ENCODE peak calls at places on chromosomes 11 and 22, in seven cellular contexts. One of them, this sample, is unnamed.

GRCh38 chr11:66547662-66548009 is 933 bp downstream of the ACTN3 start:
- DNase-seq in HFF-Myc: no peak
- DNase-seq in fibroblast of pulmonary artery: no peak
- DNase-seq in lung: no peak
- DNase-seq in Panc1: no peak
- DNase-seq in cardiac fibroblast: no peak
- DNase-seq in upper lobe of right lung: no peak
- DNase-seq in this sample: no peak

GRCh38 chr22:17832665-17833064 is 58.4 kb upstream of the BID start:
- DNase-seq in cardiac fibroblast: no peak
- DNase-seq in lung: no peak
- DNase-seq in fibroblast of pulmonary artery: no peak
- DNase-seq in upper lobe of right lung: no peak
- DNase-seq in HFF-Myc: no peak
- DNase-seq in Panc1: no peak
- DNase-seq in this sample: no peak

GRCh38 chr11:134950692-134951304 is 538.8 kb upstream of the B3GAT1 start:
- DNase-seq in HFF-Myc: no peak
- DNase-seq in Panc1: no peak
- DNase-seq in upper lobe of right lung: no peak
- DNase-seq in lung: no peak
- DNase-seq in cardiac fibroblast: peak
- DNase-seq in fibroblast of pulmonary artery: peak
- DNase-seq in this sample: no peak

GRCh38 chr11:61345954-61346814 is 13.2 kb downstream of the TKFC start:
- DNase-seq in cardiac fibroblast: no peak
- DNase-seq in lung: no peak
- DNase-seq in Panc1: no peak
- DNase-seq in HFF-Myc: no peak
- DNase-seq in upper lobe of right lung: no peak
- DNase-seq in fibroblast of pulmonary artery: no peak
- DNase-seq in this sample: no peak

GRCh38 chr11:46237248-46238077 is 40.0 kb upstream of the CREB3L1 start:
- DNase-seq in lung: peak
- DNase-seq in Panc1: peak
- DNase-seq in HFF-Myc: peak
- DNase-seq in cardiac fibroblast: peak
- DNase-seq in upper lobe of right lung: peak
- DNase-seq in fibroblast of pulmonary artery: peak
- DNase-seq in this sample: peak

GRCh38 chr11:110429614-110430266 is at the start of gene FDX1:
- DNase-seq in Panc1: no peak
- DNase-seq in fibroblast of pulmonary artery: peak
- DNase-seq in HFF-Myc: no peak
- DNase-seq in lung: peak
- DNase-seq in upper lobe of right lung: peak
- DNase-seq in cardiac fibroblast: peak
- DNase-seq in this sample: peak

GRCh38 chr11:14193644-14194043 is 165.3 kb downstream of the RRAS2 start:
- DNase-seq in Panc1: no peak
- DNase-seq in HFF-Myc: no peak
- DNase-seq in fibroblast of pulmonary artery: no peak
- DNase-seq in lung: no peak
- DNase-seq in upper lobe of right lung: no peak
- DNase-seq in cardiac fibroblast: no peak
- DNase-seq in this sample: no peak

GRCh38 chr11:17734418-17734911 is at the start of gene KCNC1:
- DNase-seq in lung: no peak
- DNase-seq in cardiac fibroblast: peak
- DNase-seq in upper lobe of right lung: peak
- DNase-seq in Panc1: no peak
- DNase-seq in HFF-Myc: no peak
- DNase-seq in fibroblast of pulmonary artery: peak
- DNase-seq in this sample: no peak

GRCh38 chr22:19133561-19133960 is 2.5 kb downstream of the TSSK2 start:
- DNase-seq in fibroblast of pulmonary artery: no peak
- DNase-seq in HFF-Myc: no peak
- DNase-seq in Panc1: no peak
- DNase-seq in lung: no peak
- DNase-seq in upper lobe of right lung: no peak
- DNase-seq in cardiac fibroblast: no peak
- DNase-seq in this sample: no peak

GRCh38 chr11:10454902-10455631 is at the start of gene AMPD3:
- DNase-seq in fibroblast of pulmonary artery: peak
- DNase-seq in lung: peak
- DNase-seq in HFF-Myc: peak
- DNase-seq in Panc1: peak
- DNase-seq in upper lobe of right lung: no peak
- DNase-seq in cardiac fibroblast: peak
- DNase-seq in this sample: peak

GRCh38 chr11:117833401-117833891 is 8.9 kb upstream of the FXYD2 start:
- DNase-seq in lung: peak
- DNase-seq in HFF-Myc: no peak
- DNase-seq in Panc1: no peak
- DNase-seq in fibroblast of pulmonary artery: no peak
- DNase-seq in cardiac fibroblast: no peak
- DNase-seq in upper lobe of right lung: peak
- DNase-seq in this sample: no peak

GRCh38 chr11:128916646-128917045 is 25.5 kb downstream of the KCNJ5 start:
- DNase-seq in HFF-Myc: no peak
- DNase-seq in fibroblast of pulmonary artery: no peak
- DNase-seq in Panc1: no peak
- DNase-seq in cardiac fibroblast: no peak
- DNase-seq in upper lobe of right lung: no peak
- DNase-seq in lung: no peak
- DNase-seq in this sample: no peak

GRCh38 chr22:42717197-42717967 is 3.3 kb downstream of the A4GALT start:
- DNase-seq in fibroblast of pulmonary artery: no peak
- DNase-seq in lung: no peak
- DNase-seq in upper lobe of right lung: no peak
- DNase-seq in Panc1: no peak
- DNase-seq in HFF-Myc: no peak
- DNase-seq in cardiac fibroblast: peak
- DNase-seq in this sample: no peak

GRCh38 chr11:117171648-117172051 is 6.9 kb upstream of the SIDT2 start:
- DNase-seq in lung: no peak
- DNase-seq in cardiac fibroblast: peak
- DNase-seq in Panc1: no peak
- DNase-seq in fibroblast of pulmonary artery: peak
- DNase-seq in upper lobe of right lung: no peak
- DNase-seq in HFF-Myc: no peak
- DNase-seq in this sample: no peak

GRCh38 chr22:36640106-36640672 is 63.4 kb downstream of the CACNG2 start:
- DNase-seq in Panc1: no peak
- DNase-seq in lung: no peak
- DNase-seq in cardiac fibroblast: no peak
- DNase-seq in upper lobe of right lung: no peak
- DNase-seq in HFF-Myc: no peak
- DNase-seq in fibroblast of pulmonary artery: no peak
- DNase-seq in this sample: no peak

GRCh38 chr22:43421914-43422615 is 10.3 kb downstream of the MPPED1 start:
- DNase-seq in HFF-Myc: no peak
- DNase-seq in Panc1: no peak
- DNase-seq in fibroblast of pulmonary artery: no peak
- DNase-seq in cardiac fibroblast: no peak
- DNase-seq in lung: no peak
- DNase-seq in upper lobe of right lung: no peak
- DNase-seq in this sample: no peak

GRCh38 chr11:75066061-75066460 is 30.6 kb downstream of the OR2AT4 start:
- DNase-seq in Panc1: no peak
- DNase-seq in fibroblast of pulmonary artery: no peak
- DNase-seq in HFF-Myc: no peak
- DNase-seq in cardiac fibroblast: no peak
- DNase-seq in lung: no peak
- DNase-seq in upper lobe of right lung: no peak
- DNase-seq in this sample: no peak

GRCh38 chr11:124898711-124899110 is 1.0 kb upstream of the ROBO4 start:
- DNase-seq in HFF-Myc: peak
- DNase-seq in fibroblast of pulmonary artery: peak
- DNase-seq in lung: no peak
- DNase-seq in Panc1: no peak
- DNase-seq in cardiac fibroblast: peak
- DNase-seq in upper lobe of right lung: no peak
- DNase-seq in this sample: no peak

GRCh38 chr11:70423523-70424505 is 25.5 kb downstream of the CTTN start:
- DNase-seq in Panc1: no peak
- DNase-seq in lung: no peak
- DNase-seq in cardiac fibroblast: peak
- DNase-seq in fibroblast of pulmonary artery: peak
- DNase-seq in upper lobe of right lung: no peak
- DNase-seq in HFF-Myc: peak
- DNase-seq in this sample: peak

GRCh38 chr22:43164636-43165035 is 13.3 kb downstream of the TSPO start:
- DNase-seq in lung: no peak
- DNase-seq in fibroblast of pulmonary artery: no peak
- DNase-seq in HFF-Myc: no peak
- DNase-seq in Panc1: no peak
- DNase-seq in cardiac fibroblast: no peak
- DNase-seq in upper lobe of right lung: no peak
- DNase-seq in this sample: no peak

DNA sequence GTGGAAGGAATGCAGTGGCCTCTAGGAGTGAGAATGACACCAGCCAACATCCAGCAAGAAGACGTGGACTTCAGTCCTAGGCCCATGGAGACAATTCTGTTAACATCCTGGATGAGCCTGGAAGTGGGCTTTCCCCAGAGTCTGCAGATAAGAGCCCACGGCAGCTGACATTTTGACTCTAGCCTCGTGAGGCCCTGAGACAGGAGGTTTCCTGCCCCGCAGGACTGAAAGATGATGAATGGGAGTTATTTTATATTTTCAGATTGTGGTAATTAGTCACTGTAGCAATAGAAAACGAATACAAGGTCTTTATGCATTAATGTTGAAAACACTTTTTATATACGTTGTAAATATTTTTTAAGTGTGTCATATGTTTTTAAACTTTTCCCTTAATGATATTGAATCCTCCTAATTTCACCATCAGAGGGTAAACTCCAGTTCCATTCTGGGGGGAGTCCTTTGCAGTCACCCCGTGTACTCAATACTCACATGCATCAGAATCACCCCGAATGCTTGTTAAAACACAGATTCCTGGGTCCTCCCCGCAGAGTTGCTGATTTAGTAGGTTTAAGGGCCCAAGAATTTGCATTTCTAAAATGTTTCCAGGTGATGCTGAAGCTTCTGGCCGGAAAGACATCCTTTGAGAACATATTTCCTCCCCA is 545 bp upstream of the TPCN2 start:
- DNase-seq in HFF-Myc: no peak
- DNase-seq in lung: no peak
- DNase-seq in Panc1: no peak
- DNase-seq in fibroblast of pulmonary artery: no peak
- DNase-seq in cardiac fibroblast: no peak
- DNase-seq in upper lobe of right lung: no peak
- DNase-seq in this sample: no peak
- H3K4me3 ChIP-seq in HFF-Myc: peak
- H3K4me3 ChIP-seq in lung: no peak
- H3K4me3 ChIP-seq in Panc1: peak
- H3K4me3 ChIP-seq in fibroblast of pulmonary artery: peak
- H3K4me3 ChIP-seq in cardiac fibroblast: peak
- H3K4me3 ChIP-seq in upper lobe of right lung: peak
- H3K4me3 ChIP-seq in this sample: peak

DNA sequence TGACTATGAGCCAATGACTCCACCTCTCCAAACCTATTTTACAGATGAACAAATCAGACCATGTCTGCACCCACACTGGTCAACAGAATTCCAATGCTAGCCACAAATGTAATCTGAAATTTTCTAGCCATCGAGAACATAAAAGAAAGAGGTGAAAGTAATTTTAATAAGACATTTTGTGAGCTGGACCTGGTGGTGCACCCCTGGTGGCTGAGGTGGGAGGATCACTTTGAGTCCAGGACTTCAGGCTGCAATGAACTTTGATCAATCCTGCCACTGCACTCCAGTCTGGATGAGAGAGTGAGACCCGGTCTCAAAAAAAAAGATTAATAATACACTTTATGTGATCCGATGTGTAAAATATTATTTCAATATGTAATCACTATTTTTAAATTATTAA is 9.4 kb upstream of the RNF185 start:
- DNase-seq in Panc1: no peak
- DNase-seq in HFF-Myc: no peak
- DNase-seq in fibroblast of pulmonary artery: no peak
- DNase-seq in lung: no peak
- DNase-seq in upper lobe of right lung: no peak
- DNase-seq in cardiac fibroblast: no peak
- DNase-seq in this sample: no peak
- TF ChIP-seq CTCF in Panc1: no peak
- TF ChIP-seq CTCF in HFF-Myc: peak
- TF ChIP-seq CTCF in fibroblast of pulmonary artery: peak
- TF ChIP-seq CTCF in lung: no peak
- TF ChIP-seq CTCF in upper lobe of right lung: peak
- TF ChIP-seq CTCF in cardiac fibroblast: peak
- TF ChIP-seq CTCF in this sample: peak

GRCh38 chr11:1487091-1487850 is 692 bp upstream of the MOB2 start:
- DNase-seq in upper lobe of right lung: peak
- DNase-seq in lung: no peak
- DNase-seq in Panc1: no peak
- DNase-seq in fibroblast of pulmonary artery: no peak
- DNase-seq in cardiac fibroblast: no peak
- DNase-seq in HFF-Myc: no peak
- DNase-seq in this sample: no peak

GRCh38 chr11:1484716-1485503 is 1.7 kb downstream of the MOB2 start:
- DNase-seq in Panc1: no peak
- DNase-seq in fibroblast of pulmonary artery: no peak
- DNase-seq in cardiac fibroblast: no peak
- DNase-seq in lung: no peak
- DNase-seq in upper lobe of right lung: peak
- DNase-seq in HFF-Myc: no peak
- DNase-seq in this sample: no peak

GRCh38 chr11:1486054-1486825 is at the start of gene MOB2:
- DNase-seq in HFF-Myc: no peak
- DNase-seq in cardiac fibroblast: peak
- DNase-seq in Panc1: no peak
- DNase-seq in upper lobe of right lung: peak
- DNase-seq in fibroblast of pulmonary artery: peak
- DNase-seq in lung: no peak
- DNase-seq in this sample: peak

GRCh38 chr11:1484061-1484671 is 2.4 kb downstream of the MOB2 start:
- DNase-seq in lung: no peak
- DNase-seq in cardiac fibroblast: no peak
- DNase-seq in fibroblast of pulmonary artery: no peak
- DNase-seq in HFF-Myc: no peak
- DNase-seq in upper lobe of right lung: peak
- DNase-seq in Panc1: no peak
- DNase-seq in this sample: no peak

DNA sequence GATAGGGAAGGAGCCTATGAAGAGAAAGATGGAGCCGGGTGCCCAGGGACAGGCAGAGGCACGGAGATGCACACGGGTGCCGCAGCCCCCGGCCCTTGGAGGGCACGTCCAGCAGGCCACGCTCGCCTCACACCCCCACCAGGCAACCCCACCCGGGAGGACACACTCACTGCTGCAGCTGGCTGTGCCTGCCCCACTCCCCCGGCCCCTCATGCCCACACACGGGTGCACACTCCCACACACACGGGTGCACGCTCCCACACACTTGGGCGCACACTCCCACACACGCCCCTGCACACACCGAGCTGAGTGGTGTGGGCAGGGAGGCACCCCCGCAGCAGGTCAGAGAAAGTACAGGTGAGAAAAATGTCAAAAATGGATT is 1.1 kb downstream of the MOB2 start:
- DNase-seq in HFF-Myc: no peak
- DNase-seq in upper lobe of right lung: peak
- DNase-seq in lung: no peak
- DNase-seq in fibroblast of pulmonary artery: no peak
- DNase-seq in Panc1: no peak
- DNase-seq in cardiac fibroblast: no peak
- DNase-seq in this sample: no peak
- H3K4me3 ChIP-seq in HFF-Myc: no peak
- H3K4me3 ChIP-seq in upper lobe of right lung: peak
- H3K4me3 ChIP-seq in lung: no peak
- H3K4me3 ChIP-seq in fibroblast of pulmonary artery: no peak
- H3K4me3 ChIP-seq in Panc1: no peak
- H3K4me3 ChIP-seq in cardiac fibroblast: no peak
- H3K4me3 ChIP-seq in this sample: no peak

GRCh38 chr22:50001388-50002231 is 11.0 kb downstream of the IL17REL start:
- DNase-seq in HFF-Myc: no peak
- DNase-seq in upper lobe of right lung: peak
- DNase-seq in Panc1: no peak
- DNase-seq in cardiac fibroblast: no peak
- DNase-seq in lung: no peak
- DNase-seq in fibroblast of pulmonary artery: no peak
- DNase-seq in this sample: no peak
- TF ChIP-seq CTCF in HFF-Myc: no peak
- TF ChIP-seq CTCF in upper lobe of right lung: no peak
- TF ChIP-seq CTCF in Panc1: no peak
- TF ChIP-seq CTCF in cardiac fibroblast: no peak
- TF ChIP-seq CTCF in lung: no peak
- TF ChIP-seq CTCF in fibroblast of pulmonary artery: no peak
- TF ChIP-seq CTCF in this sample: no peak

This sample was measured in kidney epithelial cell.